ENCODE peak calls at places on chromosomes 12 and 14, in five cellular contexts. One of them, this sample, is unnamed.

GRCh38 chr12:127926004-127926403 is 341.0 kb upstream of the TMEM132C start:
- DNase-seq in stomach: no peak
- DNase-seq in ovary: peak
- DNase-seq in suprapubic skin: no peak
- DNase-seq in adrenal gland: peak
- DNase-seq in this sample: no peak

GRCh38 chr14:32469388-32470160 is 140.5 kb downstream of the AKAP6 start:
- DNase-seq in ovary: no peak
- DNase-seq in stomach: no peak
- DNase-seq in adrenal gland: no peak
- DNase-seq in suprapubic skin: no peak
- DNase-seq in this sample: no peak

GRCh38 chr12:80580254-80580653 is 127.2 kb upstream of the MYF6 start:
- DNase-seq in ovary: no peak
- DNase-seq in stomach: no peak
- DNase-seq in adrenal gland: no peak
- DNase-seq in suprapubic skin: no peak
- DNase-seq in this sample: no peak

GRCh38 chr14:36258241-36258640 is 62.2 kb downstream of the MBIP start:
- DNase-seq in adrenal gland: no peak
- DNase-seq in suprapubic skin: no peak
- DNase-seq in ovary: no peak
- DNase-seq in stomach: no peak
- DNase-seq in this sample: no peak

GRCh38 chr12:92365836-92366235 is 220.2 kb upstream of the BTG1 start:
- DNase-seq in ovary: no peak
- DNase-seq in adrenal gland: no peak
- DNase-seq in stomach: no peak
- DNase-seq in suprapubic skin: no peak
- DNase-seq in this sample: no peak

GRCh38 chr14:60310086-60310684 is 61.2 kb downstream of the PPM1A start:
- DNase-seq in suprapubic skin: no peak
- DNase-seq in ovary: no peak
- DNase-seq in adrenal gland: no peak
- DNase-seq in stomach: no peak
- DNase-seq in this sample: no peak

GRCh38 chr14:56310643-56311042 is 192.4 kb downstream of the PELI2 start:
- DNase-seq in suprapubic skin: no peak
- DNase-seq in adrenal gland: peak
- DNase-seq in ovary: no peak
- DNase-seq in stomach: no peak
- DNase-seq in this sample: no peak

GRCh38 chr14:35383569-35384385 is 20.8 kb downstream of the NFKBIA start:
- DNase-seq in stomach: no peak
- DNase-seq in adrenal gland: no peak
- DNase-seq in ovary: no peak
- DNase-seq in suprapubic skin: no peak
- DNase-seq in this sample: no peak

GRCh38 chr12:60052483-60052882 is 456.7 kb downstream of the SLC16A7 start:
- DNase-seq in suprapubic skin: no peak
- DNase-seq in stomach: no peak
- DNase-seq in adrenal gland: no peak
- DNase-seq in ovary: no peak
- DNase-seq in this sample: no peak

GRCh38 chr12:106369624-106370346 is 12.2 kb downstream of the POLR3B start:
- DNase-seq in stomach: no peak
- DNase-seq in adrenal gland: no peak
- DNase-seq in suprapubic skin: no peak
- DNase-seq in ovary: no peak
- DNase-seq in this sample: no peak

GRCh38 chr12:77116277-77116676 is 50.9 kb upstream of the E2F7 start:
- DNase-seq in stomach: no peak
- DNase-seq in ovary: no peak
- DNase-seq in suprapubic skin: no peak
- DNase-seq in adrenal gland: no peak
- DNase-seq in this sample: no peak

GRCh38 chr14:32722631-32723183 is 216.0 kb upstream of the NPAS3 start:
- DNase-seq in ovary: no peak
- DNase-seq in suprapubic skin: no peak
- DNase-seq in adrenal gland: no peak
- DNase-seq in stomach: no peak
- DNase-seq in this sample: no peak

GRCh38 chr14:81276699-81277069 is 55.9 kb upstream of the GTF2A1 start:
- DNase-seq in suprapubic skin: no peak
- DNase-seq in ovary: no peak
- DNase-seq in adrenal gland: no peak
- DNase-seq in stomach: no peak
- DNase-seq in this sample: no peak

GRCh38 chr12:116590561-116590960 is 31.4 kb downstream of the MAP1LC3B2 start:
- DNase-seq in suprapubic skin: no peak
- DNase-seq in ovary: no peak
- DNase-seq in stomach: no peak
- DNase-seq in adrenal gland: no peak
- DNase-seq in this sample: no peak

GRCh38 chr12:4700621-4701026 is 19.6 kb upstream of the GALNT8 start:
- DNase-seq in suprapubic skin: no peak
- DNase-seq in adrenal gland: peak
- DNase-seq in ovary: peak
- DNase-seq in stomach: no peak
- DNase-seq in this sample: peak

GRCh38 chr14:26984318-26985177 is 386.7 kb upstream of the NOVA1 start:
- DNase-seq in ovary: peak
- DNase-seq in stomach: peak
- DNase-seq in suprapubic skin: peak
- DNase-seq in adrenal gland: peak
- DNase-seq in this sample: no peak

GRCh38 chr14:76826122-76826521 is at the start of gene LRRC74A:
- DNase-seq in adrenal gland: no peak
- DNase-seq in ovary: no peak
- DNase-seq in stomach: no peak
- DNase-seq in suprapubic skin: no peak
- DNase-seq in this sample: no peak

GRCh38 chr14:35121026-35121886 is 534 bp downstream of the PPP2R3C start:
- DNase-seq in adrenal gland: peak
- DNase-seq in suprapubic skin: no peak
- DNase-seq in stomach: no peak
- DNase-seq in ovary: peak
- DNase-seq in this sample: no peak

GRCh38 chr14:99940064-99940463 is 125.2 kb upstream of the EVL start:
- DNase-seq in adrenal gland: no peak
- DNase-seq in suprapubic skin: no peak
- DNase-seq in ovary: no peak
- DNase-seq in stomach: no peak
- DNase-seq in this sample: no peak

GRCh38 chr12:63064080-63064479 is 86.9 kb downstream of the AVPR1A start:
- DNase-seq in suprapubic skin: no peak
- DNase-seq in stomach: no peak
- DNase-seq in adrenal gland: no peak
- DNase-seq in ovary: no peak
- DNase-seq in this sample: no peak

GRCh38 chr12:102879-103168 is 36.3 kb downstream of the IQSEC3 start:
- DNase-seq in stomach: no peak
- DNase-seq in ovary: no peak
- DNase-seq in suprapubic skin: no peak
- DNase-seq in adrenal gland: no peak
- DNase-seq in this sample: no peak

GRCh38 chr12:52280796-52281560 is 6.5 kb downstream of the KRT86 start:
- DNase-seq in stomach: peak
- DNase-seq in ovary: peak
- DNase-seq in suprapubic skin: peak
- DNase-seq in adrenal gland: no peak
- DNase-seq in this sample: peak

GRCh38 chr12:116690016-116690709 is 47.7 kb downstream of the SPRING1 start:
- DNase-seq in adrenal gland: no peak
- DNase-seq in suprapubic skin: peak
- DNase-seq in ovary: no peak
- DNase-seq in stomach: no peak
- DNase-seq in this sample: no peak

GRCh38 chr14:58746261-58746660 is 108.5 kb downstream of the DACT1 start:
- DNase-seq in suprapubic skin: no peak
- DNase-seq in ovary: no peak
- DNase-seq in stomach: no peak
- DNase-seq in adrenal gland: peak
- DNase-seq in this sample: no peak

GRCh38 chr12:12927211-12928079 is 24.5 kb downstream of the GPRC5D start:
- DNase-seq in ovary: peak
- DNase-seq in adrenal gland: peak
- DNase-seq in stomach: peak
- DNase-seq in suprapubic skin: peak
- DNase-seq in this sample: no peak

GRCh38 chr12:53079226-53080117 is at the start of gene SPRYD3:
- DNase-seq in suprapubic skin: peak
- DNase-seq in adrenal gland: peak
- DNase-seq in ovary: peak
- DNase-seq in stomach: peak
- DNase-seq in this sample: peak

GRCh38 chr14:99266181-99267178 is 5.5 kb downstream of the BCL11B start:
- DNase-seq in ovary: peak
- DNase-seq in suprapubic skin: peak
- DNase-seq in adrenal gland: peak
- DNase-seq in stomach: peak
- DNase-seq in this sample: no peak

GRCh38 chr12:94109154-94109553 is 39.2 kb upstream of the PLXNC1 start:
- DNase-seq in stomach: no peak
- DNase-seq in ovary: no peak
- DNase-seq in suprapubic skin: no peak
- DNase-seq in adrenal gland: no peak
- DNase-seq in this sample: no peak

GRCh38 chr14:103121846-103122577 is 1.2 kb upstream of the TNFAIP2 start:
- DNase-seq in adrenal gland: peak
- DNase-seq in stomach: peak
- DNase-seq in ovary: peak
- DNase-seq in suprapubic skin: peak
- DNase-seq in this sample: peak

GRCh38 chr12:2244013-2244861 is 191.4 kb downstream of the CACNA1C start:
- DNase-seq in stomach: no peak
- DNase-seq in adrenal gland: peak
- DNase-seq in suprapubic skin: no peak
- DNase-seq in ovary: no peak
- DNase-seq in this sample: no peak

GRCh38 chr14:44960646-44961045 is 1.1 kb downstream of the KLHL28 start:
- DNase-seq in stomach: no peak
- DNase-seq in ovary: no peak
- DNase-seq in adrenal gland: no peak
- DNase-seq in suprapubic skin: no peak
- DNase-seq in this sample: no peak

GRCh38 chr14:102717211-102717610 is 60.0 kb upstream of the TRAF3 start:
- DNase-seq in ovary: no peak
- DNase-seq in suprapubic skin: no peak
- DNase-seq in adrenal gland: no peak
- DNase-seq in stomach: no peak
- DNase-seq in this sample: no peak

GRCh38 chr12:124586756-124587155 is 19.3 kb upstream of the NCOR2 start:
- DNase-seq in stomach: no peak
- DNase-seq in ovary: no peak
- DNase-seq in suprapubic skin: no peak
- DNase-seq in adrenal gland: no peak
- DNase-seq in this sample: no peak

GRCh38 chr14:68399971-68400370 is 392.9 kb downstream of the ZFP36L1 start:
- DNase-seq in adrenal gland: no peak
- DNase-seq in stomach: no peak
- DNase-seq in ovary: no peak
- DNase-seq in suprapubic skin: no peak
- DNase-seq in this sample: no peak

GRCh38 chr12:131863711-131864396 is 30.6 kb upstream of the ULK1 start:
- DNase-seq in ovary: peak
- DNase-seq in suprapubic skin: peak
- DNase-seq in stomach: no peak
- DNase-seq in adrenal gland: no peak
- DNase-seq in this sample: no peak
- TF ChIP-seq CTCF in ovary: no peak
- TF ChIP-seq CTCF in suprapubic skin: no peak
- TF ChIP-seq CTCF in stomach: no peak
- TF ChIP-seq CTCF in adrenal gland: no peak
- TF ChIP-seq CTCF in this sample: no peak

GRCh38 chr14:88364710-88365413 is 20.6 kb upstream of the SPATA7 start:
- DNase-seq in ovary: no peak
- DNase-seq in suprapubic skin: no peak
- DNase-seq in stomach: no peak
- DNase-seq in adrenal gland: no peak
- DNase-seq in this sample: no peak
- TF ChIP-seq POLR2A in ovary: no peak
- TF ChIP-seq POLR2A in suprapubic skin: no peak
- TF ChIP-seq POLR2A in stomach: no peak
- TF ChIP-seq POLR2A in adrenal gland: no peak
- TF ChIP-seq POLR2A in this sample: no peak

GRCh38 chr14:73492661-73493060 is 1.9 kb downstream of the RIOX1 start:
- DNase-seq in adrenal gland: no peak
- DNase-seq in suprapubic skin: no peak
- DNase-seq in stomach: no peak
- DNase-seq in ovary: no peak
- DNase-seq in this sample: no peak
- H3K27ac ChIP-seq in adrenal gland: no peak
- H3K27ac ChIP-seq in suprapubic skin: no peak
- H3K27ac ChIP-seq in stomach: no peak
- H3K27ac ChIP-seq in ovary: no peak
- H3K27ac ChIP-seq in this sample: no peak

DNA sequence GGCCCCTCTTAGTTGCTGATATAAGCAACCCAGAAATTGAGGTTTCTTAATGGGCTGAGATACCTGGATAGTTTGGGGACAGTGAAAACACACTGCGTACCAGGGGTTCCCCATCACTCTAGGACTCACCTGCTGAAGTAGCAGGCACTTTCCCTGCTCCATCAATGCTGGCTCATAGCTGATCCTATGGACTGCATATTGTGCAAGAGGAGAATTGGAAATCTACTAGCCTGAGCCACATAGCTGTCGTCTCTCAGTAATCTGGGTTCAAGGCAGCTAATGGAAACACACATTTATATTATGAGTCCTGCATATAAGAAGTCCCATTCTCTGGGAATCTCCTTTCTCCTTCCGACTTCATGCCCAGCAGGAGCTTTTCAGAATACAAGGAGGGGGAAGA is 7.3 kb upstream of the DUSP6 start:
- DNase-seq in adrenal gland: no peak
- DNase-seq in suprapubic skin: no peak
- DNase-seq in ovary: no peak
- DNase-seq in stomach: no peak
- DNase-seq in this sample: no peak
- TF ChIP-seq CTCF in adrenal gland: no peak
- TF ChIP-seq CTCF in suprapubic skin: no peak
- TF ChIP-seq CTCF in ovary: no peak
- TF ChIP-seq CTCF in stomach: no peak
- TF ChIP-seq CTCF in this sample: no peak